ENCODE peak calls at places on chromosome 5, in four cellular contexts. K is IMR-90, A is mesendoderm, E is neuronal stem cell. W is an unnamed sample.

GRCh38 chr5:120954255-120954654 is 490.2 kb downstream of the PRR16 start:
- DNase-seq in A (no peak), K (no peak), E (no peak), W (no peak)

GRCh38 chr5:41161271-41161670 is 52.1 kb downstream of the C6 start:
- DNase-seq in E (no peak), A (no peak), K (peak), W (no peak)

GRCh38 chr5:167633114-167633513 is 658.3 kb upstream of the WWC1 start:
- DNase-seq in K (no peak), A (no peak), E (no peak), W (no peak)

GRCh38 chr5:60492958-60493357 is 207.0 kb downstream of the DEPDC1B start:
- DNase-seq in A (no peak), E (no peak), K (peak), W (peak)

GRCh38 chr5:17127743-17128231 is 89.6 kb upstream of the BASP1 start:
- DNase-seq in A (no peak), E (no peak), K (peak), W (peak)

GRCh38 chr5:175790796-175791195 is 80.6 kb upstream of the CPLX2 start:
- DNase-seq in K (no peak), E (no peak), A (no peak), W (no peak)

GRCh38 chr5:68229416-68229815 is 13.9 kb downstream of the PIK3R1 start:
- DNase-seq in A (no peak), K (no peak), E (no peak), W (no peak)

GRCh38 chr5:8396756-8397155 is 527.8 kb downstream of the MTRR start:
- DNase-seq in K (peak), E (no peak), A (no peak), W (no peak)

GRCh38 chr5:68529581-68529980 is 314.0 kb downstream of the PIK3R1 start:
- DNase-seq in E (no peak), A (no peak), K (peak), W (peak)

GRCh38 chr5:143985832-143986485 is 174.0 kb downstream of the HMHB1 start:
- DNase-seq in A (peak), E (no peak), K (peak), W (peak)

DNA sequence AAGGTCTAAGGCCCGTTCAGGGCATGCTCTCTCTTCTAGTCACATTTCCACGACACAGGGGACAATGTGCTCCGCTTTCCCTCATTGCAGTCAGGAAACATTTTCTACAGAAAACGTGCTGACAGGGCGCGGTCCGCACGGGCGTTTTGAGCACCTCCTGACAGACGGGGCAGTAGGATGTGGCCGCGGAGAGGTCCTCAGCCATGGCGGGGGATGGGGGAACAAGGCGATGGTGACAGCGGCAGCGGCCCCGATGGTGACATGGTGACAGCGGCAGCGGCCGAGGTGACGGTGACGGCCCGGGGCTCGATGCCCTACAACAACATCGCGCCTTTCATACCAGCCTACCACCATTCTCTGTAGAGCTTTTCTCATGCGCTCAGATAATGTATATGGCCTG is 4.1 kb downstream of the PLPP1 start:
- DNase-seq in A (no peak), K (no peak), E (no peak), W (no peak)
- H3K18ac ChIP-seq in A (no peak), K (no peak), E (peak), W (no peak)

DNA sequence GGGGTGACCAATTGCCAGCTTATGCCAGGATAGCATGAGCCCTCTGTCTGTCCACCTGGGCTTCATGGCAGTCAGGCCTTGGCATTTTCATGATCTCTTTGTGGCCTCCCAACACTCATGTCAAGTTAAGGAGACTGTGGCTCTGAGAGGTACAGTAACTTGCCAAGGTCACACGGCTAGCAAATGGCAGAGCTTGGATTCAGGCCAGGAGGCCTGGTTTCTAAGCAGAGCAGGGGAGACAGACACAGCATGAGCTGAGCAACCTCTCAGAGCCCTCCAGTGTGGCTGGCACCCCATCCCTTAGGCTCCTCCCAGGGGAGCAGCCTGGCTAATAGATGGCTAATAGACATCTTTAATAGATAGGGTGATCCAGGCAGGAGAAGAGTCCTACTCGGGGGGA is 4.0 kb downstream of the SYNPO start:
- DNase-seq in A (no peak), K (no peak), E (no peak), W (peak)
- H3K27ac ChIP-seq in A (peak), K (no peak), E (peak), W (peak)

GRCh38 chr5:74865799-74866652 is at the start of gene FAM169A:
- DNase-seq in K (peak), E (peak), A (peak), W (peak)

GRCh38 chr5:74865293-74865798 is 841 bp downstream of the FAM169A start:
- DNase-seq in E (no peak), A (no peak), K (no peak), W (no peak)

GRCh38 chr5:74863726-74864125 is 2.5 kb downstream of the FAM169A start:
- DNase-seq in A (no peak), K (no peak), E (no peak), W (no peak)

GRCh38 chr5:74866653-74867162 is 521 bp upstream of the FAM169A start:
- DNase-seq in A (peak), K (no peak), E (peak), W (no peak)

DNA sequence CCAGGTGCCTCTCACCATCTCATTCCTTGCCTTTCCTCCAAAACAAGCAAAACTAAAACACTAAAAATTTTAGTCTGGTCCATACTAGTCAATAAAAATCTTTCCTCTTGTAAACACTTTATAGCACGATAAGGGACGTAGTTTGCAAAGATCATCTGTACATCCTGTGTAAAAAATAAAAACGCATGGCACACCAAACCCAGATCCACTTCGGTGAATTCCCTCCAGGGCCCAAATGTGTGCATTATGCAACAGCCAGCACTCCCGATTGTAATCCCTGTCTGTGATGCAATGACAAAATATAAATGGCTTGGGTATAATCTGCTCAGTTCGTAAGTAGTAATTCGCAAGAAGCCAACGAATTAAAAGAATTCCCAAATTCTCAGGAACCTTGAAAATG is 1.4 kb downstream of the FAM169A start:
- DNase-seq in K (no peak), E (no peak), A (no peak), W (no peak)
- H3K4ac ChIP-seq in K (no peak), E (no peak), A (peak), W (no peak)

GRCh38 chr5:38130346-38130745 is 128.0 kb upstream of the EGFLAM start:
- DNase-seq in K (no peak), E (no peak), A (no peak), W (no peak)
- H3K18ac ChIP-seq in K (no peak), E (no peak), A (no peak), W (no peak)

GRCh38 chr5:1343931-1344901 is 683 bp downstream of the CLPTM1L start:
- DNase-seq in A (peak), E (no peak), K (peak), W (peak)
- H3K27ac ChIP-seq in A (no peak), E (no peak), K (peak), W (no peak)

W was measured in mesenchymal stem cell.